ENCODE peak calls at places on chromosomes 3 and 15, in nine cellular contexts. O is breast epithelium, X is spleen, Q is Panc1, R is uterus, C is right lobe of liver, W is A549, B is adrenal gland, S is NT2/D1. Z is an unnamed sample.

GRCh38 chr3:4726549-4726948 is 233.4 kb downstream of the ITPR1 start:
- DNase-seq in R (no peak), S (no peak), X (no peak), C (no peak), W (no peak), Q (no peak), B (no peak), O (no peak), Z (no peak)

GRCh38 chr3:71050521-71051258 is 532.8 kb downstream of the FOXP1 start:
- DNase-seq in W (no peak), R (no peak), X (no peak), O (no peak), Q (no peak), S (no peak), C (no peak), B (no peak), Z (no peak)

GRCh38 chr3:86234516-86235254 is 756.3 kb downstream of the VGLL3 start:
- DNase-seq in O (no peak), B (no peak), C (no peak), Q (no peak), S (no peak), R (no peak), W (no peak), X (no peak), Z (no peak)

GRCh38 chr3:160963949-160964348 is 141.2 kb downstream of the B3GALNT1 start:
- DNase-seq in Q (no peak), R (no peak), X (no peak), W (no peak), B (no peak), O (no peak), C (no peak), S (no peak), Z (no peak)

GRCh38 chr3:50267280-50267913 is 1.6 kb upstream of the SEMA3B start:
- DNase-seq in O (no peak), R (peak; percentile 71), C (no peak), W (no peak), X (no peak), B (no peak), S (no peak), Q (no peak), Z (peak; percentile 85)

GRCh38 chr3:188170461-188171459 is 16.8 kb downstream of the LPP start:
- DNase-seq in S (no peak), B (no peak), X (no peak), Q (no peak), C (no peak), W (peak; percentile 53), R (no peak), O (no peak), Z (no peak)

GRCh38 chr3:58206406-58207011 is 4.3 kb downstream of the DNASE1L3 start:
- DNase-seq in X (no peak), O (no peak), R (no peak), B (no peak), Q (no peak), C (no peak), S (no peak), W (no peak), Z (no peak)

GRCh38 chr3:46612324-46612723 is at the start of gene FAM240A:
- DNase-seq in O (no peak), B (no peak), X (no peak), R (no peak), S (no peak), C (no peak), Q (no peak), W (no peak), Z (no peak)

GRCh38 chr3:115100172-115100571 is 46.9 kb downstream of the ZBTB20 start:
- DNase-seq in Q (no peak), S (no peak), R (no peak), B (peak; percentile 38), X (no peak), W (peak; percentile 52), C (no peak), O (no peak), Z (no peak)

GRCh38 chr3:15181964-15182363 is 24.1 kb upstream of the CAPN7 start:
- DNase-seq in X (no peak), W (no peak), R (no peak), Q (no peak), S (no peak), B (no peak), C (no peak), O (no peak), Z (no peak)

GRCh38 chr3:197516517-197516889 is 39.3 kb downstream of the BDH1 start:
- DNase-seq in R (no peak), C (no peak), S (no peak), B (no peak), O (no peak), W (peak; percentile 85), Q (peak; percentile 67), X (peak; percentile 33), Z (no peak)

GRCh38 chr3:140432176-140432753 is 245.6 kb upstream of the TRIM42 start:
- DNase-seq in W (no peak), O (no peak), S (no peak), Q (no peak), C (no peak), B (no peak), X (no peak), R (no peak), Z (no peak)

GRCh38 chr3:44894485-44894884 is 20.1 kb downstream of the TGM4 start:
- DNase-seq in C (no peak), Q (no peak), R (no peak), S (no peak), X (no peak), O (no peak), B (no peak), W (no peak), Z (no peak)

GRCh38 chr15:73930371-73930770 is 4.1 kb downstream of the LOXL1 start:
- DNase-seq in W (no peak), B (no peak), Q (no peak), X (peak; percentile 70), R (peak; percentile 68), S (no peak), O (no peak), C (peak; percentile 42), Z (no peak)
- H3K4me3 ChIP-seq in W (no peak overlapping the region), B (no peak overlapping the region), Q (no peak overlapping the region), X (no peak overlapping the region), R (no peak overlapping the region), S (no peak overlapping the region), O (no peak overlapping the region), C (no peak overlapping the region), Z (no peak overlapping the region)

DNA sequence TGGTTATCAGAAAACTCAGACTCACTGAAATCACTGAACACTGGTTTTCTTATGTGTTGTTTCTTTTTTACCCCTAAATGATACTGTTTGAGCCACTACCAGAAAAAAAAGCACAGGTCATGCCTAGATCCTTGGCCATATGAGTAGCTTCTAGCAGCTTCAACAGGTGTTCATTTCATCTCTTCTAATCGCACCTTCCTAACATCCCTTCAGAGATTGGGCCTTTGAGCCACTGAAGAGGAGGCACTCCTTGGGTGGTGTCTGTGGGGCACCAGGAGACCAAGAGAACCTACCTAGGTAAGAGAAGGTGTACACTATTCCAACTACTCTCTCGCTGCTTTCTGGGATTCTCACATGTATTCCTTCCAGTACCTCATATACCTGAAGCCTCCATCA is 2.5 kb downstream of the HEG1 start:
- DNase-seq in R (no peak), Q (no peak), C (no peak), O (no peak), X (peak; percentile 23), B (no peak), W (no peak), S (no peak), Z (no peak)
- H3K4me1 ChIP-seq in R (peaks cover 17% of the 10 kb centered on the region), Q (peaks cover 74% of the 10 kb centered on the region), C (peaks cover 6% of the 10 kb centered on the region), O (peaks cover 19% of the 10 kb centered on the region), X (peaks cover 75% of the 10 kb centered on the region), B (peaks cover 50% of the 10 kb centered on the region), W (peaks cover 40% of the 10 kb centered on the region), S (peaks cover 11% of the 10 kb centered on the region), Z (peaks cover 24% of the 10 kb centered on the region)

GRCh38 chr15:25182736-25183445 is 228.1 kb downstream of the SNRPN start:
- DNase-seq in R (no peak), O (peak; percentile 2), S (no peak), W (no peak), Q (no peak), X (peak; percentile 50), C (peak; percentile 32), B (no peak), Z (peak; percentile 22)
- H3K9me3 ChIP-seq in R (no peaks in the 10 kb centered on the region), O (peaks cover 87% of the 10 kb centered on the region), S (no peaks in the 10 kb centered on the region), W (no peaks in the 10 kb centered on the region), Q (no peaks in the 10 kb centered on the region), X (no peaks in the 10 kb centered on the region), C (no peaks in the 10 kb centered on the region), B (no peaks in the 10 kb centered on the region), Z (peaks cover 98% of the 10 kb centered on the region)

GRCh38 chr15:100638177-100638730 is 35.9 kb downstream of the ASB7 start:
- DNase-seq in X (no peak), Q (no peak), R (no peak), B (no peak), C (no peak), O (no peak), W (no peak), S (no peak), Z (no peak)
- H3K4me3 ChIP-seq in X (no peak overlapping the region), Q (no peak overlapping the region), R (no peak overlapping the region), B (no peak overlapping the region), C (no peak overlapping the region), O (no peak overlapping the region), W (no peak overlapping the region), S (no peak overlapping the region), Z (no peak overlapping the region)

GRCh38 chr15:41782486-41783271 is 8.4 kb downstream of the MAPKBP1 start:
- DNase-seq in S (no peak), W (no peak), R (no peak), C (no peak), Q (no peak), X (no peak), O (no peak), B (no peak), Z (no peak)
- H3K4me1 ChIP-seq in S (peaks cover 4% of the 10 kb centered on the region), W (no peaks in the 10 kb centered on the region), R (no peaks in the 10 kb centered on the region), C (no peaks in the 10 kb centered on the region), Q (peaks cover 18% of the 10 kb centered on the region), X (peaks cover 71% of the 10 kb centered on the region), O (peaks cover 4% of the 10 kb centered on the region), B (peaks cover 37% of the 10 kb centered on the region), Z (peaks cover 5% of the 10 kb centered on the region)